ENCODE peak calls at places on chromosomes 7 and 10, in eight cellular contexts. Y is cardiac fibroblast, K is GM12864, T is body of pancreas, A is WERI-Rb-1, V is mucosa of descending colon, D is tibial artery, S is astrocyte of the cerebellum. P is an unnamed sample.

GRCh38 chr7:45682836-45683555 is 108.8 kb downstream of the ADCY1 start:
- DNase-seq in Y (peak; percentile 48), K (no peak), T (no peak), A (no peak), V (no peak), D (no peak), S (no peak), P (no peak)

GRCh38 chr10:95289921-95290421 is 832 bp downstream of the PDLIM1 start:
- DNase-seq in Y (no peak), K (no peak), T (no peak), A (no peak), V (no peak), D (no peak), S (no peak), P (no peak)

GRCh38 chr10:105063796-105064195 is 422.7 kb downstream of the SORCS3 start:
- DNase-seq in Y (peak; percentile 0), K (peak; percentile 4), T (peak; percentile 73), A (peak; percentile 81), V (peak; percentile 59), D (no peak), S (peak; percentile 36), P (peak; percentile 28)

GRCh38 chr10:88195841-88196240 is 332.4 kb downstream of the PTEN start:
- DNase-seq in Y (no peak), K (no peak), T (no peak), A (no peak), V (no peak), D (no peak), S (no peak), P (no peak)

GRCh38 chr7:132337450-132338080 is 238.7 kb downstream of the PLXNA4 start:
- DNase-seq in Y (no peak), K (no peak), T (no peak), A (no peak), V (peak; percentile 16), D (no peak), S (no peak), P (no peak)

GRCh38 chr10:32687546-32687945 is 241.6 kb downstream of the CCDC7 start:
- DNase-seq in Y (no peak), K (no peak), T (no peak), A (no peak), V (no peak), D (no peak), S (no peak), P (no peak)

GRCh38 chr10:31384589-31384949 is 65.6 kb downstream of the ZEB1 start:
- DNase-seq in Y (no peak), K (no peak), T (no peak), A (no peak), V (no peak), D (no peak), S (no peak), P (no peak)

GRCh38 chr10:48710647-48711046 is 26.0 kb downstream of the WDFY4 start:
- DNase-seq in Y (no peak), K (no peak), T (no peak), A (no peak), V (no peak), D (no peak), S (no peak), P (no peak)

GRCh38 chr10:70880077-70880534 is 8.3 kb downstream of the PCBD1 start:
- DNase-seq in Y (peak; percentile 88), K (peak; percentile 58), T (peak; percentile 84), A (peak; percentile 84), V (peak; percentile 93), D (peak; percentile 84), S (peak; percentile 75), P (peak; percentile 81)

GRCh38 chr7:1358376-1359050 is 100.8 kb downstream of the MICALL2 start:
- DNase-seq in Y (no peak), K (no peak), T (no peak), A (no peak), V (no peak), D (no peak), S (no peak), P (no peak)

GRCh38 chr7:140170375-140170774 is 6.4 kb downstream of the KDM7A start:
- DNase-seq in Y (no peak), K (no peak), T (no peak), A (no peak), V (no peak), D (no peak), S (no peak), P (no peak)

GRCh38 chr7:80286611-80287010 is 152.0 kb downstream of the GNAI1 start:
- DNase-seq in Y (no peak), K (no peak), T (no peak), A (no peak), V (no peak), D (no peak), S (no peak), P (no peak)

GRCh38 chr7:73988197-73988596 is 39.8 kb upstream of the ELN start:
- DNase-seq in Y (peak; percentile 58), K (no peak), T (no peak), A (no peak), V (no peak), D (no peak), S (no peak), P (no peak)

GRCh38 chr7:73515184-73515583 is 6.9 kb downstream of the BAZ1B start:
- DNase-seq in Y (no peak), K (no peak), T (no peak), A (no peak), V (no peak), D (no peak), S (no peak), P (no peak)

GRCh38 chr10:34219860-34220518 is 595.1 kb downstream of the PARD3 start:
- DNase-seq in Y (no peak), K (no peak), T (no peak), A (no peak), V (no peak), D (no peak), S (no peak), P (no peak)

GRCh38 chr10:101693701-101694055 is 1.3 kb downstream of the FBXW4 start:
- DNase-seq in Y (peak; percentile 64), K (peak; percentile 15), T (no peak), A (peak; percentile 38), V (peak; percentile 25), D (peak; percentile 24), S (peak; percentile 18), P (peak; percentile 59)

GRCh38 chr10:102450374-102451104 is 804 bp downstream of the C10orf95 start:
- DNase-seq in Y (peak; percentile 79), K (peak; percentile 82), T (peak; percentile 84), A (peak; percentile 85), V (peak; percentile 86), D (peak; percentile 68), S (no peak), P (peak; percentile 94)

GRCh38 chr10:5640501-5640900 is 25.9 kb downstream of the ASB13 start:
- DNase-seq in Y (no peak), K (no peak), T (no peak), A (no peak), V (no peak), D (no peak), S (no peak), P (no peak)

GRCh38 chr7:82694020-82694419 is 250.4 kb upstream of the CACNA2D1 start:
- DNase-seq in Y (no peak), K (no peak), T (no peak), A (no peak), V (no peak), D (no peak), S (no peak), P (no peak)

GRCh38 chr7:99553039-99553438 is 1.1 kb upstream of the FAM200A start:
- DNase-seq in Y (no peak), K (no peak), T (no peak), A (no peak), V (no peak), D (no peak), S (no peak), P (no peak)
- TF ChIP-seq CTCF in Y (no peak), K (no peak), T (no peak), A (no peak), V (no peak), D (no peak), S (no peak), P (no peak)

DNA sequence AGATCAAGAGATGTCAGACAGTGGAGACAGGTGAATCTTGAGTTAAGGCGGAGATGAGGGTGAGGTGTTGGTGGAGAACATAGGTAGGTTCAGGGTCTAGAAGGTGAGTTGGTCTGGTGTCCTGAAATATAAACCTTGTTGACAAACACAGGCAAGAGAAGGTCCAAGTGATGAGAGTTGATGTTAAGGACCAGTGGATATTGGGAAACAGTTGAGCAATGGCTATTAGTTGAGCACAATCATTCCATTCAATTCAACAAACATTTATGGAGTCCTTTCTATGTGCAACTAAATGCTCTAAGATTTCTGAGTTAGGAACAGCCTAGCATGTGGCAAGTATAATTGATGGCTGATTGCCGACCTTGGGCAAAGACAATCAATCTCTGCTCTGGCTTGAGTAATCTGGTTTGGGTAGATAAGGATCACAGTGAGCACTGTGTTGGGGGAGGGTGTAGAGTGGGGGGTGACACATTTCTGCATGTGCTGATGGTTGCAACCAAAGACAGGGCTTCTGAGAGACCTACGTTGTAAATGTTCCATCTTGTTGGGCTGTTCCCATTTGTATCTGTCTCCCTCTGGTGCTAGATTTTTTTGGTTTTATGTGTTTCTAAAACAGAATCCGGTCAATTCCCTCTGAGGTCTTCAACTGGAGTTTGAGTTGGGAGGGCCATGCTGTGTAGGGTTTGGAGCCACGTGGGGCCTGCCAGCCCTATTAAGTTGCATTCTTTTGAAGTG is 201.1 kb downstream of the BAMBI start:
- DNase-seq in Y (no peak), K (no peak), T (peak; percentile 11), A (no peak), V (no peak), D (no peak), S (no peak), P (no peak)
- TF ChIP-seq CTCF in Y (no peak), K (no peak), T (no peak), A (no peak), V (no peak), D (no peak), S (no peak), P (no peak)

GRCh38 chr7:151134743-151135524 is 32.6 kb downstream of the GBX1 start:
- DNase-seq in Y (no peak), K (no peak), T (no peak), A (no peak), V (no peak), D (no peak), S (no peak), P (peak; percentile 32)
- TF ChIP-seq CTCF in Y (no peak), K (no peak), T (no peak), A (no peak), V (no peak), D (no peak), S (no peak), P (no peak)

DNA sequence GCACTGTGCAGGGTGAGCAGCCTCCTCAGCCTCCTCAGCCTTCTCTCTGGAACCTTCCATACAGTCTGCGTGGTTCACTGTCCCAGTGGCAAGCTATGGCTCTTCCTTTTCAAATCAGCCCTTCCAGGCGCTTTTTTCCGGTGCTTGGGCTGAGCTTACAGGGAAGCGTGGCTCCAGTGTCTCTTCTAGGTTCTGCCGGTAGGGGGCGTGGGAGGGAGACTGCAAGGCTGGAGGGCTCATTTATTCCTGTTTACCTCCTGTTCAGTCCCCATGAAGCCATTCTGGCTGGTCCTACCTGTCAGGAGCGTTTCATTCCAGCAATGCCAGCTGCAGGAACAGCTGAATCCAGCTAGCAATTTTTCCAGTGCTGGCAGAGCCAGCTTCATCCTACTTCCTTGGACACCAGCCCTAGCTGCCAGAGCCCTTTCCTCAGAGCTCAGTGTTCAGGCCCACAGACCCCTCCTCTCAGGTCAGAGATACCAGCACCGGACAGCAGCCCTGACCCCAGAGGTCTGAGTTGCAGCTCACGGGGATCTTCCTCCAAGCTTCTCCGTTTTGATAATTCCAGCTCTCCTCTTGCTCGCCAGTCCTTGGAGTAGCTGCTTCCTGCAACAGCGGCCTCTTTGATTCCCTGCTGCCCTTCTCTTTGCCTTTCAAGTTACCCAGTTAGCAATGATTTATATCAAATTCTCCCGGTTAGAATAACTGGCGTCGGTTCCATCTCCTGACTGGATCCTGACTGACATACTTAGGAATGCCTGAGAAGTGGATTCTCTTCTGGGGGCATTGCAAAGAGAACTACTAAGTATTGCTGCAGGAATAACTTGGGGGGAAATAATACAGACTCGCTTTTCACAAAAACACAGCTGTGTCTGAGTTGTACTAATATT is 129.8 kb downstream of the FRMD4A start:
- DNase-seq in Y (no peak), K (no peak), T (peak; percentile 29), A (peak; percentile 28), V (no peak), D (no peak), S (no peak), P (no peak)
- TF ChIP-seq CTCF in Y (peak; percentile 40), K (peak; percentile 45), T (no peak), A (peak; percentile 57), V (no peak), D (no peak), S (peak; percentile 47), P (peak; percentile 18)